ENCODE peak calls at places on chromosomes 5 and 9, in six cellular contexts. One of them, this sample, is unnamed.

GRCh38 chr9:22446950-22447606 is 454 bp downstream of the DMRTA1 start:
- DNase-seq in K562: no peak
- DNase-seq in endothelial cell of umbilical vein: peak
- DNase-seq in H1: peak
- DNase-seq in A549: peak
- DNase-seq in HCT116: no peak
- DNase-seq in this sample: no peak

GRCh38 chr5:179371681-179372675 is 26.7 kb upstream of the ADAMTS2 start:
- DNase-seq in A549: no peak
- DNase-seq in K562: no peak
- DNase-seq in H1: no peak
- DNase-seq in endothelial cell of umbilical vein: no peak
- DNase-seq in HCT116: no peak
- DNase-seq in this sample: no peak

GRCh38 chr5:83066548-83067110 is 10.6 kb downstream of the TMEM167A start:
- DNase-seq in K562: no peak
- DNase-seq in A549: no peak
- DNase-seq in HCT116: no peak
- DNase-seq in endothelial cell of umbilical vein: no peak
- DNase-seq in H1: no peak
- DNase-seq in this sample: peak

GRCh38 chr5:69484891-69485290 is 7.7 kb upstream of the OCLN start:
- DNase-seq in endothelial cell of umbilical vein: peak
- DNase-seq in H1: no peak
- DNase-seq in A549: no peak
- DNase-seq in HCT116: no peak
- DNase-seq in K562: no peak
- DNase-seq in this sample: no peak

GRCh38 chr9:751137-752051 is 90.1 kb upstream of the DMRT1 start:
- DNase-seq in H1: no peak
- DNase-seq in HCT116: no peak
- DNase-seq in A549: no peak
- DNase-seq in endothelial cell of umbilical vein: no peak
- DNase-seq in K562: no peak
- DNase-seq in this sample: peak

GRCh38 chr5:167244583-167244982 is 1046.9 kb upstream of the WWC1 start:
- DNase-seq in endothelial cell of umbilical vein: no peak
- DNase-seq in HCT116: no peak
- DNase-seq in K562: no peak
- DNase-seq in H1: peak
- DNase-seq in A549: no peak
- DNase-seq in this sample: peak

GRCh38 chr5:143434261-143435206 is 31.0 kb upstream of the NR3C1 start:
- DNase-seq in H1: no peak
- DNase-seq in A549: no peak
- DNase-seq in endothelial cell of umbilical vein: no peak
- DNase-seq in K562: no peak
- DNase-seq in HCT116: no peak
- DNase-seq in this sample: no peak

GRCh38 chr5:141604318-141604717 is 14.5 kb downstream of the DIAPH1 start:
- DNase-seq in H1: no peak
- DNase-seq in A549: peak
- DNase-seq in endothelial cell of umbilical vein: peak
- DNase-seq in K562: peak
- DNase-seq in HCT116: peak
- DNase-seq in this sample: peak

GRCh38 chr5:176695073-176695472 is 47.8 kb downstream of the TSPAN17 start:
- DNase-seq in H1: no peak
- DNase-seq in A549: no peak
- DNase-seq in K562: no peak
- DNase-seq in endothelial cell of umbilical vein: no peak
- DNase-seq in HCT116: no peak
- DNase-seq in this sample: no peak

GRCh38 chr5:170896779-170897178 is 35.0 kb downstream of the RANBP17 start:
- DNase-seq in H1: peak
- DNase-seq in endothelial cell of umbilical vein: peak
- DNase-seq in K562: no peak
- DNase-seq in A549: peak
- DNase-seq in HCT116: no peak
- DNase-seq in this sample: peak

GRCh38 chr9:110076894-110077725 is 130.8 kb downstream of the C9orf152 start:
- DNase-seq in K562: no peak
- DNase-seq in endothelial cell of umbilical vein: no peak
- DNase-seq in A549: no peak
- DNase-seq in H1: no peak
- DNase-seq in HCT116: no peak
- DNase-seq in this sample: no peak

GRCh38 chr9:92001244-92001643 is 51.2 kb upstream of the ROR2 start:
- DNase-seq in K562: no peak
- DNase-seq in endothelial cell of umbilical vein: no peak
- DNase-seq in A549: no peak
- DNase-seq in HCT116: no peak
- DNase-seq in H1: no peak
- DNase-seq in this sample: no peak

GRCh38 chr5:14946813-14947640 is 75.4 kb upstream of the ANKH start:
- DNase-seq in HCT116: peak
- DNase-seq in K562: no peak
- DNase-seq in H1: no peak
- DNase-seq in A549: peak
- DNase-seq in endothelial cell of umbilical vein: peak
- DNase-seq in this sample: peak

GRCh38 chr5:142145106-142145900 is 36.7 kb downstream of the NDFIP1 start:
- DNase-seq in A549: peak
- DNase-seq in endothelial cell of umbilical vein: peak
- DNase-seq in HCT116: peak
- DNase-seq in K562: peak
- DNase-seq in H1: no peak
- DNase-seq in this sample: peak

GRCh38 chr5:98065261-98065909 is 708.1 kb upstream of the RGMB start:
- DNase-seq in HCT116: no peak
- DNase-seq in endothelial cell of umbilical vein: peak
- DNase-seq in H1: no peak
- DNase-seq in K562: no peak
- DNase-seq in A549: no peak
- DNase-seq in this sample: no peak

GRCh38 chr9:31916591-31917223 is 467.7 kb upstream of the ACO1 start:
- DNase-seq in H1: no peak
- DNase-seq in A549: no peak
- DNase-seq in K562: no peak
- DNase-seq in HCT116: no peak
- DNase-seq in endothelial cell of umbilical vein: no peak
- DNase-seq in this sample: no peak

GRCh38 chr5:9468070-9468388 is 77.8 kb downstream of the SEMA5A start:
- DNase-seq in HCT116: no peak
- DNase-seq in A549: no peak
- DNase-seq in H1: no peak
- DNase-seq in K562: no peak
- DNase-seq in endothelial cell of umbilical vein: no peak
- DNase-seq in this sample: no peak

GRCh38 chr5:170120576-170120975 is 14.9 kb downstream of the FOXI1 start:
- DNase-seq in endothelial cell of umbilical vein: no peak
- DNase-seq in H1: no peak
- DNase-seq in A549: no peak
- DNase-seq in HCT116: no peak
- DNase-seq in K562: no peak
- DNase-seq in this sample: no peak

GRCh38 chr5:134545070-134545868 is 19.8 kb downstream of the JADE2 start:
- DNase-seq in endothelial cell of umbilical vein: no peak
- DNase-seq in A549: no peak
- DNase-seq in HCT116: no peak
- DNase-seq in K562: no peak
- DNase-seq in H1: no peak
- DNase-seq in this sample: peak

GRCh38 chr5:126681970-126682369 is 81.2 kb downstream of the PHAX start:
- DNase-seq in K562: no peak
- DNase-seq in A549: no peak
- DNase-seq in endothelial cell of umbilical vein: no peak
- DNase-seq in H1: no peak
- DNase-seq in HCT116: no peak
- DNase-seq in this sample: no peak

GRCh38 chr9:88370346-88370745 is 17.9 kb upstream of the SPIN1 start:
- DNase-seq in H1: no peak
- DNase-seq in K562: no peak
- DNase-seq in A549: no peak
- DNase-seq in endothelial cell of umbilical vein: no peak
- DNase-seq in HCT116: no peak
- DNase-seq in this sample: no peak

GRCh38 chr5:65924366-65925093 is 1.8 kb upstream of the ERBIN start:
- DNase-seq in endothelial cell of umbilical vein: peak
- DNase-seq in A549: no peak
- DNase-seq in H1: no peak
- DNase-seq in HCT116: no peak
- DNase-seq in K562: no peak
- DNase-seq in this sample: no peak

DNA sequence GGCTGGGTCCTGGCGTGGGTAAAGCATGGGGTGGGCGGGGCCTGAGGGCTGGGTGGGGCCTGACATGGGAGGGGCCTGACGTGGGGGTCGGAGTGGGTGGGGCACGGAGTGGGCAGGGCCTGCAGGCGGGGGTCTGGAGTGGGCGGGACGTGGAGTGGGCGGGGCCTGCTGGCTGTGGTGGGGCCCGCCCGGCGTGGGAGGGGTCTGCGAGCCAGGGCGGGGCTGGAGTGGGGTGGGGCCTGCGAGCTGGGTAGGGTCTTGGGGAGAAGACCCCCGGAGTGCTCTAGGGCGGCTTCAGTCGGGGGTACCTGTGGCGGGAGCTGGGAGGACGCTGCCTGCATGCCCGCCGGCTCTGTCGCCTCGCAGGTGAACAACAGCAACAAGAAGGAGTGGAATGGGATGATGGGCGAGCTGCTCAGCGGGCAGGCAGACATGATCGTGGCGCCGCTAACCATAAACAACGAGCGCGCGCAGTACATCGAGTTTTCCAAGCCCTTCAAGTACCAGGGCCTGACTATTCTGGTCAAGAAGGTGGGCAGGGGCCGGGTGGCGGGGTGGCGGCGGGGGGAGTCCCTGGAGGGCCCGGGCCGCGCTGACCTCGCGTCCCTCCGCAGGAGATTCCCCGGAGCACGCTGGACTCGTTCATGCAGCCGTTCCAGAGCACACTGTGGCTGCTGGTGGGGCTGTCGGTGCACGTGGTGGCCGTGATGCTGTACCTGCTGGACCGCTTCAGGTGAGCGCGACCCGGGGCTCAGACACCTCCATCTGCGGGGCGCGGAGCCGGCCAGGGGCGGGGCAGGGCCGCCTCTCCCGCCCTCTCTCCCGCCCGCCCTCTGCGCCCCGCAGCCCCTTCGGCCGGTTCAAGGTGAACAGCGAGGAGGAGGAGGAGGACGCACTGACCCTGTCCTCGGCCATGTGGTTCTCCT is 8.0 kb downstream of the LRRC26 start:
- DNase-seq in endothelial cell of umbilical vein: no peak
- DNase-seq in HCT116: peak
- DNase-seq in A549: peak
- DNase-seq in K562: peak
- DNase-seq in H1: no peak
- DNase-seq in this sample: no peak
- H3K4me3 ChIP-seq in endothelial cell of umbilical vein: no peak
- H3K4me3 ChIP-seq in HCT116: peak
- H3K4me3 ChIP-seq in A549: peak
- H3K4me3 ChIP-seq in K562: no peak
- H3K4me3 ChIP-seq in H1: peak
- H3K4me3 ChIP-seq in this sample: no peak

GRCh38 chr5:121870489-121870888 is 18.8 kb downstream of the FTMT start:
- DNase-seq in A549: peak
- DNase-seq in endothelial cell of umbilical vein: peak
- DNase-seq in H1: no peak
- DNase-seq in K562: no peak
- DNase-seq in HCT116: peak
- DNase-seq in this sample: peak
- TF ChIP-seq MAX in A549: no peak
- TF ChIP-seq MAX in endothelial cell of umbilical vein: no peak
- TF ChIP-seq MAX in H1: no peak
- TF ChIP-seq MAX in K562: no peak
- TF ChIP-seq MAX in HCT116: no peak
- TF ChIP-seq MAX in this sample: no peak

DNA sequence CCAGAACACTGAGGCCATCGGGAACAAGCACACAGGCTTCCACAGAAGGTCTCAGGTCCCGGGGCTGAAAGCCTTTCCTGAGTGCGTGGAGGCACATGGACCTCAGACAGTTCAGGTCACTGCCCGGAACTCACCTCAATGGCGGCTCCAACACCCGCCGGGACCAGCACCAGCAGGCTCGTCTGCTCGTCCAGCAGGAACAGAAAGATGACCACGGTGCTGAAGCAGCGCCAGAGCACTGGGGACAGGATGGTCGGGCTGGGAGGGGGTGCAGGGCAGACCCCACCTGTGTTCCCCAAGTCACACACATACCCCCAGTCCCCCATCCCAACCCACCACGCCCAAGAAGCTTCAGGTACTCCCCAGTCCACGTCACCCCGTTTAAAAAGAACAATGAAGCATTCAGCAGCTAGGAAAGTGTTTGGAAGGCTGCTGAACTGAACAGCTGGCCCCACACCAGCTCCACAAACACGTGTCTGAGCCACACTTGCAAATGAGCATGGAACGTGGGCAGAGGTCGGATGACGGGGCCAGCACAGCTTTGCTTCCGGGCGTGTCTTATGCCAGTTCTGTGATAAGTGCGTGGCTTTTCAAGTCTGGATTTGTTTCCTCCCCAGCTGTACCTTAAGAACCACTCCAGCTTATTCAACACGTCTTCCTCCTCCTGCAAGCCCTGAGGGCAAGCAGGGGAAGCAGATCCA is 14.6 kb downstream of the CLPTM1L start:
- DNase-seq in K562: no peak
- DNase-seq in HCT116: no peak
- DNase-seq in A549: no peak
- DNase-seq in endothelial cell of umbilical vein: no peak
- DNase-seq in H1: no peak
- DNase-seq in this sample: no peak
- TF ChIP-seq POLR2A in K562: no peak
- TF ChIP-seq POLR2A in HCT116: no peak
- TF ChIP-seq POLR2A in A549: no peak
- TF ChIP-seq POLR2A in endothelial cell of umbilical vein: no peak
- TF ChIP-seq POLR2A in H1: no peak
- TF ChIP-seq POLR2A in this sample: no peak

DNA sequence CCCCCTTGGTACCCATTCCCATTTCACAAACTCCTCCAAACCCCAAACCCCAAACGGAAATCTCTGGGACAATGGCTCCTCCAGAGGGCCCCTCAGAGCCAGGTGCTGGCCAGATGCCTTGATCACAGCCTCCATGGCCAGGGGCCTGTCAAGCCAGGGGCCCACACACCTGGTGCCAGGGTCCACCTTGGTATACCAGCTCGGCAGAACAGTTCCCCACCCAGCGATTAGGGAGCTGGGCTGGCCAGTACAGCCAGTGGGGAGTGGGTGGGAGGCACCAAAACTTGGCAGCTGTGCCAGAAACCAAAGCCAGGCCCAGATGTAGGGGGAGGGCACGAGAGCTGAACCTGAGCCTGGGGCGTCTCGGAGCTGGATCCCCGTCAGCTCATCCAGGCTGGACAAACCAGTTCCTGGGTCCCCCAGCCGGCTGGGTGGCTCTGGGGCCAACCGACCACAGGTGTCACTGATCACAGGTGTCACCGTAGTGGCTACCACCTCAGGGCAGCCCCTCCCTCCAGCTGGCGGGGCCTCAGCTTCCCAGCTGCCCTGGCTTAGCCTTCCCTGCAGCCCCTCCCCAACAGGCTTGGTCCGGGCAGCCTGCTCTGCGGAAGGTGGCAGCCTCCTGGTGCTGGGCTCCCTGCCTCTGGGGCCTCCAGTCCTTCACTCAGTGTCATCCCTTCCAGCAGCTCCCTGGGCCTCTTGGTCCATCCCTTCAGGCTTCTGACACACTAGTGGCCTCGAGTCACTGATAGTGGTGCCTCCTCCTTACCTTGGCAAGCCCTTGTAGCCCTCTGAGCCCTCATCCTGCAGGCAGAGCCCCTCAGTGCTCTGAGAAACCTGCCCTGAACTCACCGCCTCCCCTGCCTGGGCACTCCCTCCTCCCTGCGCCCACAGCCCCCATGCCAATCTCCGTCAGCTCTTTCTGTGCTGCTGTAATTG is 6.6 kb upstream of the RMND5B start:
- DNase-seq in K562: no peak
- DNase-seq in H1: no peak
- DNase-seq in HCT116: no peak
- DNase-seq in A549: no peak
- DNase-seq in endothelial cell of umbilical vein: no peak
- DNase-seq in this sample: no peak
- H3K4me3 ChIP-seq in K562: no peak
- H3K4me3 ChIP-seq in H1: no peak
- H3K4me3 ChIP-seq in HCT116: no peak
- H3K4me3 ChIP-seq in A549: no peak
- H3K4me3 ChIP-seq in endothelial cell of umbilical vein: no peak
- H3K4me3 ChIP-seq in this sample: no peak

This sample was measured in NB4.